ENCODE peak calls at places on chromosomes 4 and X, in six cellular contexts. V is stimulated activated CD4-positive, alpha-beta T cell treated with anti-CD3 and anti-CD28 coated beads, TNF-alpha, amount 100 ng/mL, for 1 hour; N is astrocyte of the cerebellum; Q is upper lobe of left lung; U is AG09319; F is GF-D8. W is an unnamed sample.

GRCh38 chr4:158667651-158668198 is 4.0 kb downstream of the C4orf46 start:
- DNase-seq in V (no peak), N (no peak), Q (no peak), U (no peak), F (peak; percentile 61), W (peak; percentile 39)

GRCh38 chr4:2964077-2964471 is 703 bp downstream of the GRK4 start:
- DNase-seq in V (no peak), N (no peak), Q (no peak), U (no peak), F (no peak), W (no peak)

GRCh38 chr4:110735691-110736090 is 112.8 kb upstream of the PITX2 start:
- DNase-seq in V (no peak), N (no peak), Q (no peak), U (no peak), F (no peak), W (no peak)

GRCh38 chr4:13464543-13464942 is 19.6 kb downstream of the RAB28 start:
- DNase-seq in V (no peak), N (no peak), Q (no peak), U (no peak), F (no peak), W (no peak)

GRCh38 chr4:175947117-175947722 is 118.4 kb upstream of the WDR17 start:
- DNase-seq in V (no peak), N (no peak), Q (no peak), U (no peak), F (no peak), W (no peak)

GRCh38 chr4:10086506-10087120 is 30.0 kb downstream of the WDR1 start:
- DNase-seq in V (no peak), N (no peak), Q (no peak), U (no peak), F (no peak), W (no peak)

GRCh38 chr4:21882050-21882839 is 66.3 kb downstream of the KCNIP4 start:
- DNase-seq in V (no peak), N (no peak), Q (no peak), U (no peak), F (no peak), W (no peak)

GRCh38 chrX:84170931-84171330 is 17.1 kb downstream of the RPS6KA6 start:
- DNase-seq in V (no peak), N (no peak), Q (no peak), U (no peak), F (no peak), W (no peak)

GRCh38 chr4:75494563-75494962 is 19.6 kb downstream of the RCHY1 start:
- DNase-seq in V (no peak), N (peak; percentile 40), Q (no peak), U (no peak), F (no peak), W (no peak)

GRCh38 chrX:48498374-48498809 is 10.4 kb upstream of the PORCN start:
- DNase-seq in V (no peak), N (peak; percentile 24), Q (no peak), U (no peak), F (no peak), W (no peak)